ENCODE peak calls at places on chromosomes 1 and 21, in seven cellular contexts. One of them, this sample, is unnamed.

GRCh38 chr1:15099441-15100137 is 54.0 kb upstream of the TMEM51 start:
- DNase-seq in choroid plexus epithelial cell: no peak
- DNase-seq in astrocyte of the spinal cord: no peak
- DNase-seq in IMR-90: no peak
- DNase-seq in right atrium auricular region: no peak
- DNase-seq in DND-41: no peak
- DNase-seq in heart right ventricle: no peak
- DNase-seq in this sample: no peak

GRCh38 chr1:241612533-241613505 is 27.4 kb downstream of the CHML start:
- DNase-seq in choroid plexus epithelial cell: peak
- DNase-seq in heart right ventricle: no peak
- DNase-seq in DND-41: no peak
- DNase-seq in astrocyte of the spinal cord: peak
- DNase-seq in right atrium auricular region: no peak
- DNase-seq in IMR-90: peak
- DNase-seq in this sample: no peak

GRCh38 chr1:221310180-221310579 is 430.9 kb downstream of the HLX start:
- DNase-seq in heart right ventricle: no peak
- DNase-seq in IMR-90: no peak
- DNase-seq in astrocyte of the spinal cord: no peak
- DNase-seq in right atrium auricular region: no peak
- DNase-seq in choroid plexus epithelial cell: no peak
- DNase-seq in DND-41: no peak
- DNase-seq in this sample: no peak

GRCh38 chr21:27221084-27221483 is 254.2 kb upstream of the ADAMTS5 start:
- DNase-seq in right atrium auricular region: no peak
- DNase-seq in heart right ventricle: no peak
- DNase-seq in choroid plexus epithelial cell: no peak
- DNase-seq in DND-41: no peak
- DNase-seq in astrocyte of the spinal cord: no peak
- DNase-seq in IMR-90: no peak
- DNase-seq in this sample: no peak

GRCh38 chr1:47208374-47208850 is 18.6 kb upstream of the PDZK1IP1 start:
- DNase-seq in DND-41: no peak
- DNase-seq in choroid plexus epithelial cell: no peak
- DNase-seq in astrocyte of the spinal cord: no peak
- DNase-seq in IMR-90: no peak
- DNase-seq in heart right ventricle: no peak
- DNase-seq in right atrium auricular region: no peak
- DNase-seq in this sample: no peak

GRCh38 chr1:160542303-160542945 is 19.4 kb upstream of the SLAMF6 start:
- DNase-seq in DND-41: no peak
- DNase-seq in IMR-90: no peak
- DNase-seq in right atrium auricular region: no peak
- DNase-seq in astrocyte of the spinal cord: no peak
- DNase-seq in heart right ventricle: no peak
- DNase-seq in choroid plexus epithelial cell: peak
- DNase-seq in this sample: no peak

GRCh38 chr1:19828546-19828945 is 13.5 kb upstream of the RNF186 start:
- DNase-seq in DND-41: no peak
- DNase-seq in astrocyte of the spinal cord: no peak
- DNase-seq in choroid plexus epithelial cell: peak
- DNase-seq in IMR-90: peak
- DNase-seq in right atrium auricular region: no peak
- DNase-seq in heart right ventricle: no peak
- DNase-seq in this sample: no peak

GRCh38 chr1:226804907-226805759 is 65.3 kb upstream of the PSEN2 start:
- DNase-seq in heart right ventricle: no peak
- DNase-seq in astrocyte of the spinal cord: no peak
- DNase-seq in IMR-90: no peak
- DNase-seq in DND-41: no peak
- DNase-seq in choroid plexus epithelial cell: no peak
- DNase-seq in right atrium auricular region: no peak
- DNase-seq in this sample: no peak

GRCh38 chr1:53619811-53620619 is 118.9 kb downstream of the GLIS1 start:
- DNase-seq in choroid plexus epithelial cell: peak
- DNase-seq in DND-41: no peak
- DNase-seq in IMR-90: peak
- DNase-seq in heart right ventricle: no peak
- DNase-seq in astrocyte of the spinal cord: peak
- DNase-seq in right atrium auricular region: no peak
- DNase-seq in this sample: no peak

GRCh38 chr1:159015440-159015909 is 5.8 kb downstream of the IFI16 start:
- DNase-seq in IMR-90: peak
- DNase-seq in DND-41: peak
- DNase-seq in right atrium auricular region: peak
- DNase-seq in heart right ventricle: peak
- DNase-seq in choroid plexus epithelial cell: peak
- DNase-seq in astrocyte of the spinal cord: peak
- DNase-seq in this sample: peak

GRCh38 chr1:22332795-22333499 is 118.7 kb upstream of the ZBTB40 start:
- DNase-seq in astrocyte of the spinal cord: no peak
- DNase-seq in IMR-90: no peak
- DNase-seq in right atrium auricular region: no peak
- DNase-seq in choroid plexus epithelial cell: no peak
- DNase-seq in DND-41: no peak
- DNase-seq in heart right ventricle: no peak
- DNase-seq in this sample: no peak

GRCh38 chr1:100183370-100183769 is 5.3 kb upstream of the LRRC39 start:
- DNase-seq in astrocyte of the spinal cord: no peak
- DNase-seq in heart right ventricle: no peak
- DNase-seq in choroid plexus epithelial cell: no peak
- DNase-seq in right atrium auricular region: no peak
- DNase-seq in DND-41: no peak
- DNase-seq in IMR-90: no peak
- DNase-seq in this sample: no peak

GRCh38 chr1:43994794-43995790 is 3.7 kb downstream of the CCDC24 start:
- DNase-seq in heart right ventricle: no peak
- DNase-seq in right atrium auricular region: no peak
- DNase-seq in astrocyte of the spinal cord: no peak
- DNase-seq in IMR-90: no peak
- DNase-seq in DND-41: peak
- DNase-seq in choroid plexus epithelial cell: peak
- DNase-seq in this sample: peak

GRCh38 chr1:20903452-20903851 is 116.3 kb upstream of the HP1BP3 start:
- DNase-seq in DND-41: no peak
- DNase-seq in IMR-90: no peak
- DNase-seq in heart right ventricle: no peak
- DNase-seq in right atrium auricular region: no peak
- DNase-seq in choroid plexus epithelial cell: peak
- DNase-seq in astrocyte of the spinal cord: peak
- DNase-seq in this sample: no peak

GRCh38 chr1:205811660-205812059 is 1.3 kb downstream of the SLC41A1 start:
- DNase-seq in choroid plexus epithelial cell: no peak
- DNase-seq in DND-41: no peak
- DNase-seq in heart right ventricle: peak
- DNase-seq in astrocyte of the spinal cord: no peak
- DNase-seq in right atrium auricular region: no peak
- DNase-seq in IMR-90: no peak
- DNase-seq in this sample: no peak

GRCh38 chr1:109277434-109278204 is 5.3 kb downstream of the PSRC1 start:
- DNase-seq in heart right ventricle: peak
- DNase-seq in right atrium auricular region: peak
- DNase-seq in choroid plexus epithelial cell: peak
- DNase-seq in IMR-90: peak
- DNase-seq in astrocyte of the spinal cord: peak
- DNase-seq in DND-41: peak
- DNase-seq in this sample: peak

DNA sequence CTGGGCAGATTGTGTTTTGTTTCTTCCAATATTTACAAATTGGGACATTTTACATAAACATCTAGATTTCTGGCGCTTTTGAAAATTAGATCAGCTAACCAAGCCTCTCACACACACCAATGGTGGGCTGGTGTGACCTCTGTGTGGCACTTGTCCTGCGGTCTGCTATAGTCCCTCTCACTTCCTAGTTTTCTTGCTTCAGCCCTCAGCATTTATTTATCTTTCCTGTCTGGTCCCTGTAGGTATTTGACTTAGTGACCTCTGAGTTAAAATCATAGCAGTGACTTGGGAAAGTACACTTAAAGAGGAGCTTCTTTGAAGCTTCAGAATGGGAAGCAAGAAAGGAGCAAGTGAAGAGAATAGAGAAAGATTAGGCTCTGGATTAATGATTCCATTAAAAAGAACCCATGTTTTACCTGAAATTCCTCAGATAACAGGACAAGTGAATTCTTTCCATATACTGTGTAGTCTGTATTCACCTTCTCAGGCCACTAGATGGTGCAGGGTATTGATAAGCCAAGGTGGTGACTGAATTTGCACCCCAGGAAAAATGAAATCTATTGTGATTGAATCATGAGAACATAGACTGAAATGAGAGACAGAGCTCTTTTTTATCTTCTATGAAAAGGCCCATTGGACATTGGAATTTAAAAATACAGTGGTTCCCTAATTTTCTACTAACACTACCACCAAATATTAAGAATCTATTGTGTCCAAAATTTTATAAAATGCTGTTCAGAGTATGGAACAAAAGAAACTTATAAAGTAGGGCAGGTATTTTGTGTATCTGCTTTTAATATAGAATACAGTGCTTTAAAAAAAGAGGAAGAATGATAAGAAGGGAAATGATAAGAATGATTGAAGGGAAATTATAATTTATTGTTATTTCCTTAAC is 7.1 kb upstream of the DIPK1A start:
- DNase-seq in astrocyte of the spinal cord: no peak
- DNase-seq in choroid plexus epithelial cell: peak
- DNase-seq in right atrium auricular region: no peak
- DNase-seq in heart right ventricle: no peak
- DNase-seq in IMR-90: no peak
- DNase-seq in DND-41: no peak
- DNase-seq in this sample: no peak
- TF ChIP-seq CTCF in astrocyte of the spinal cord: peak
- TF ChIP-seq CTCF in choroid plexus epithelial cell: peak
- TF ChIP-seq CTCF in right atrium auricular region: peak
- TF ChIP-seq CTCF in heart right ventricle: peak
- TF ChIP-seq CTCF in IMR-90: peak
- TF ChIP-seq CTCF in DND-41: peak
- TF ChIP-seq CTCF in this sample: peak

GRCh38 chr1:85315789-85316188 is 39.4 kb upstream of the BCL10 start:
- DNase-seq in choroid plexus epithelial cell: no peak
- DNase-seq in IMR-90: peak
- DNase-seq in astrocyte of the spinal cord: no peak
- DNase-seq in heart right ventricle: peak
- DNase-seq in DND-41: no peak
- DNase-seq in right atrium auricular region: no peak
- DNase-seq in this sample: no peak

GRCh38 chr1:85313888-85314696 is 37.7 kb upstream of the BCL10 start:
- DNase-seq in choroid plexus epithelial cell: peak
- DNase-seq in DND-41: no peak
- DNase-seq in right atrium auricular region: no peak
- DNase-seq in astrocyte of the spinal cord: peak
- DNase-seq in heart right ventricle: peak
- DNase-seq in IMR-90: peak
- DNase-seq in this sample: no peak

GRCh38 chr1:85317580-85317979 is 41.1 kb upstream of the BCL10 start:
- DNase-seq in DND-41: no peak
- DNase-seq in choroid plexus epithelial cell: peak
- DNase-seq in right atrium auricular region: no peak
- DNase-seq in IMR-90: no peak
- DNase-seq in heart right ventricle: no peak
- DNase-seq in astrocyte of the spinal cord: no peak
- DNase-seq in this sample: no peak

GRCh38 chr1:85316324-85316723 is 39.9 kb upstream of the BCL10 start:
- DNase-seq in choroid plexus epithelial cell: no peak
- DNase-seq in IMR-90: no peak
- DNase-seq in right atrium auricular region: no peak
- DNase-seq in DND-41: no peak
- DNase-seq in heart right ventricle: no peak
- DNase-seq in astrocyte of the spinal cord: peak
- DNase-seq in this sample: no peak

GRCh38 chr1:85314726-85315125 is 38.3 kb upstream of the BCL10 start:
- DNase-seq in IMR-90: peak
- DNase-seq in heart right ventricle: no peak
- DNase-seq in DND-41: no peak
- DNase-seq in right atrium auricular region: no peak
- DNase-seq in astrocyte of the spinal cord: no peak
- DNase-seq in choroid plexus epithelial cell: no peak
- DNase-seq in this sample: no peak
- TF ChIP-seq CTCF in IMR-90: no peak
- TF ChIP-seq CTCF in heart right ventricle: no peak
- TF ChIP-seq CTCF in DND-41: no peak
- TF ChIP-seq CTCF in right atrium auricular region: no peak
- TF ChIP-seq CTCF in astrocyte of the spinal cord: no peak
- TF ChIP-seq CTCF in choroid plexus epithelial cell: no peak
- TF ChIP-seq CTCF in this sample: no peak

GRCh38 chr1:55472784-55473183 is 257.6 kb upstream of the USP24 start:
- DNase-seq in DND-41: no peak
- DNase-seq in heart right ventricle: no peak
- DNase-seq in astrocyte of the spinal cord: peak
- DNase-seq in right atrium auricular region: no peak
- DNase-seq in choroid plexus epithelial cell: peak
- DNase-seq in IMR-90: peak
- DNase-seq in this sample: no peak
- TF ChIP-seq CTCF in DND-41: no peak
- TF ChIP-seq CTCF in heart right ventricle: no peak
- TF ChIP-seq CTCF in astrocyte of the spinal cord: no peak
- TF ChIP-seq CTCF in right atrium auricular region: no peak
- TF ChIP-seq CTCF in choroid plexus epithelial cell: no peak
- TF ChIP-seq CTCF in IMR-90: no peak
- TF ChIP-seq CTCF in this sample: no peak

GRCh38 chr1:230219174-230220067 is 152.4 kb downstream of the GALNT2 start:
- DNase-seq in right atrium auricular region: no peak
- DNase-seq in astrocyte of the spinal cord: no peak
- DNase-seq in heart right ventricle: no peak
- DNase-seq in DND-41: no peak
- DNase-seq in choroid plexus epithelial cell: no peak
- DNase-seq in IMR-90: no peak
- DNase-seq in this sample: no peak

GRCh38 chr1:230220907-230221306 is 153.9 kb downstream of the GALNT2 start:
- DNase-seq in IMR-90: no peak
- DNase-seq in heart right ventricle: no peak
- DNase-seq in right atrium auricular region: no peak
- DNase-seq in DND-41: no peak
- DNase-seq in choroid plexus epithelial cell: no peak
- DNase-seq in astrocyte of the spinal cord: no peak
- DNase-seq in this sample: no peak

GRCh38 chr1:230224101-230224927 is 157.3 kb downstream of the GALNT2 start:
- DNase-seq in heart right ventricle: no peak
- DNase-seq in choroid plexus epithelial cell: no peak
- DNase-seq in DND-41: no peak
- DNase-seq in right atrium auricular region: peak
- DNase-seq in IMR-90: no peak
- DNase-seq in astrocyte of the spinal cord: no peak
- DNase-seq in this sample: no peak

GRCh38 chr1:230220478-230220877 is 153.4 kb downstream of the GALNT2 start:
- DNase-seq in heart right ventricle: no peak
- DNase-seq in IMR-90: no peak
- DNase-seq in astrocyte of the spinal cord: no peak
- DNase-seq in DND-41: no peak
- DNase-seq in right atrium auricular region: no peak
- DNase-seq in choroid plexus epithelial cell: no peak
- DNase-seq in this sample: no peak

GRCh38 chr1:230222678-230223077 is 155.6 kb downstream of the GALNT2 start:
- DNase-seq in IMR-90: no peak
- DNase-seq in heart right ventricle: no peak
- DNase-seq in DND-41: no peak
- DNase-seq in astrocyte of the spinal cord: no peak
- DNase-seq in choroid plexus epithelial cell: peak
- DNase-seq in right atrium auricular region: no peak
- DNase-seq in this sample: no peak
- TF ChIP-seq CTCF in IMR-90: peak
- TF ChIP-seq CTCF in heart right ventricle: no peak
- TF ChIP-seq CTCF in DND-41: no peak
- TF ChIP-seq CTCF in astrocyte of the spinal cord: no peak
- TF ChIP-seq CTCF in choroid plexus epithelial cell: peak
- TF ChIP-seq CTCF in right atrium auricular region: no peak
- TF ChIP-seq CTCF in this sample: no peak